ENCODE peak calls at places on chromosome 5, in ten cellular contexts. A is fibroblast of lung, P is GM23248, T is IMR-90, H is H9, E is MM.1S, S is PC-3, V is colonic mucosa, U is HepG2, K is HCT116. F is an unnamed sample.

GRCh38 chr5:111755942-111756353 is 1.0 kb downstream of the NREP start:
- DNase-seq in A (peak), P (peak), T (peak), H (no peak), E (no peak), S (peak), V (no peak), U (no peak), K (no peak), F (no peak)

GRCh38 chr5:5767286-5767928 is 344.9 kb downstream of the ICE1 start:
- DNase-seq in A (no peak), P (no peak), T (no peak), H (no peak), E (no peak), S (no peak), V (no peak), U (no peak), K (no peak), F (no peak)

GRCh38 chr5:161851691-161852299 is 3.9 kb downstream of the GABRA1 start:
- DNase-seq in A (no peak), P (peak), T (no peak), H (no peak), E (peak), S (peak), V (no peak), U (no peak), K (no peak), F (peak)

GRCh38 chr5:123083298-123083697 is 5.7 kb upstream of the PRDM6 start:
- DNase-seq in A (no peak), P (peak), T (peak), H (no peak), E (no peak), S (no peak), V (no peak), U (no peak), K (no peak), F (no peak)

GRCh38 chr5:17304282-17304681 is 86.9 kb downstream of the BASP1 start:
- DNase-seq in A (peak), P (peak), T (peak), H (no peak), E (no peak), S (no peak), V (no peak), U (no peak), K (no peak), F (no peak)

GRCh38 chr5:27928060-27928459 is 889.7 kb upstream of the CDH9 start:
- DNase-seq in A (no peak), P (no peak), T (no peak), H (no peak), E (no peak), S (no peak), V (no peak), U (no peak), K (no peak), F (no peak)

GRCh38 chr5:127004721-127005120 is 25.6 kb downstream of the MARCHF3 start:
- DNase-seq in A (no peak), P (no peak), T (no peak), H (no peak), E (no peak), S (no peak), V (no peak), U (no peak), K (no peak), F (no peak)

GRCh38 chr5:64074533-64074932 is 91.1 kb upstream of the RNF180 start:
- DNase-seq in A (peak), P (peak), T (peak), H (peak), E (peak), S (peak), V (no peak), U (peak), K (no peak), F (no peak)

GRCh38 chr5:84602371-84602771 is 217.7 kb upstream of the EDIL3 start:
- DNase-seq in A (peak), P (no peak), T (no peak), H (no peak), E (no peak), S (peak), V (no peak), U (no peak), K (no peak), F (no peak)

GRCh38 chr5:56638061-56638621 is 177.2 kb upstream of the MAP3K1 start:
- DNase-seq in A (no peak), P (no peak), T (no peak), H (no peak), E (no peak), S (no peak), V (no peak), U (peak), K (no peak), F (no peak)

GRCh38 chr5:95617057-95617456 is 2.8 kb upstream of the GPR150 start:
- DNase-seq in A (peak), P (peak), T (peak), H (no peak), E (no peak), S (no peak), V (no peak), U (no peak), K (no peak), F (no peak)

DNA sequence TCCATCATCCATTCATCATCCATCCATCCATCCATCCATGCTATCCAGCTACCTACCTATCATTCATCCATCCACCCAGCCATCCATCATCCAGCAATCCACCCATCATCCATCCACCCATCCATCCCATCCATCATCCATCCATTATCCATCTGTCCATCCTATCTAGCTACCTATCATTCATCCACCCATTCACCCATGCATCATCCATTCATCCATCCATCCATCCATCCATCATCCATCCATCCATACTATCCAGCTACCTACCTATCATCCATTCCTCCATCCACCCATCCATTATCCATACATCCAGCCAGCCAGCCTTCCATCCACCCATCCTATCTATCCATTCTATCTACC is 26.3 kb downstream of the SLC6A3 start:
- DNase-seq in A (no peak), P (no peak), T (no peak), H (no peak), E (no peak), S (no peak), V (no peak), U (no peak), K (no peak), F (no peak)
- H3K27ac ChIP-seq in A (no peak), P (no peak), T (no peak), H (no peak), E (no peak), S (no peak), V (no peak), U (no peak), K (no peak), F (no peak)

DNA sequence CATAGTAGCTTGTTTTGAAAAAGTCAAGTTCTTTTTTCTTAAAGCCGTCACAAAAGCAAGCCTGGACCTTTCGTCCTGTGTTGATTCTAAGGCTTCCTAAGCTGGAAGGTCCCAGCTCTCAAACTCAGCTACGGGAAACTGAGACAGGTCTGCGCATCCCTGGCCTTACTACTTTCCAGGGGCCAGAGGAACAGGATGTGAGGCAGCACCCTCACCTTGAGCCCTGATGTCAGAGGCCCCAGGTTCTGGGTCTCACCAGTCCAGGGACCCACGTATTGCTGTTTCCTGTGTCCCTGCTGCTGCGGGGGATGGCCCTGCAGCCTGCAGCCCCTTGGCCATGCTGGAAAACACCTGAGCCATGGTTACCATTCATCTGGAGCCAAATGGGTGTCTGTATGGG is 123.9 kb downstream of the COL23A1 start:
- DNase-seq in A (no peak), P (no peak), T (no peak), H (no peak), E (no peak), S (no peak), V (no peak), U (no peak), K (no peak), F (no peak)
- H3K9ac ChIP-seq in A (no peak), P (no peak), T (no peak), H (no peak), E (no peak), S (no peak), V (no peak), U (no peak), K (no peak), F (no peak)

GRCh38 chr5:76691470-76692273 is 24.3 kb upstream of the F2R start:
- DNase-seq in A (peak), P (peak), T (peak), H (no peak), E (no peak), S (no peak), V (no peak), U (no peak), K (no peak), F (no peak)
- H3K27ac ChIP-seq in A (peak), P (no peak), T (peak), H (no peak), E (no peak), S (peak), V (peak), U (no peak), K (no peak), F (no peak)

DNA sequence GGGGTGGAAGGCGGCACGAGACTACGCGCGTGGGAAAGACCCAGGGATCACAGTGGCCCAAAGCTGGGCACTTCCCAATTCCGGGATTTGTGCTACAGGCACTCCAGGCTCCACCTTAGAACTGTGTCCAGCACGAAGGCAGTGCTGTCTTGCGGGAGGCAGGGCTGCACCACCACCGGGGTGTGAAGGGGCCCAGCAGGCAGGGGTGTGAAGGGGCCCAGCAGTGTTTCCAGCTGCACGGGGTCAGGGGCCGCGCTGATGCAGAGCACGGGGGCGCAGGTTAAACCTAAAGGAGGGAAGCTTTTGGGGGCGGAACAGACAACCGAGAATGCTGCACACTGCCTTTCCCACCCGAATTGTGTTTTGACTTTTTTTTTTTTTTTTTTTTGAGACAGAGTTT is 1.1 kb upstream of the PDCD6 start:
- DNase-seq in A (no peak), P (no peak), T (no peak), H (peak), E (no peak), S (no peak), V (no peak), U (no peak), K (no peak), F (no peak)
- H3K9ac ChIP-seq in A (no peak), P (peak), T (no peak), H (no peak), E (peak), S (no peak), V (no peak), U (peak), K (peak), F (no peak)

DNA sequence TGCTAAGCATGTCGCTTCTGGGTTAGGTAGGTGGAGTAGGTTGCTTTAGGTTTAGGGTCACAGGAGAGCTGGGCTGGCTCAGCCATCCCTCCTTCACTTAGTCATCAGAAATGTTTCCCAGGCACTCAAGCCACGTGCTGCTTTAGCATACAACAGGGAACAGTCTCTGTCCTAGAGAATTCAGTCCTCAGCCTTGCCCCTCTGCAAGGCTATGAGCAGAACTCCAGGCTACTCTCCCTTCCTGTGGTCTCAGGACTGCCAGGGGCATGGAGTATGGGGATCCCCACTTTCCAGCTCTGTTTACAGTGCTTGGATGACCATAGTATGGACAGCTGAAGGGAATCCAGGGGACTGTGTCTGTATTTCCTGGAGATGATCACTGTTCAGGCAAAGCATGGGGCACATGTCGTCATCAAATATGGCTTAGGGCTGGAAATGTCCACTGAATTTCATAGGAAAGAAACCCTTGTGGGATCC is 7.5 kb upstream of the ANKRD33B start:
- DNase-seq in A (peak), P (peak), T (peak), H (no peak), E (no peak), S (peak), V (no peak), U (no peak), K (no peak), F (no peak)
- H3K27ac ChIP-seq in A (peak), P (peak), T (peak), H (no peak), E (no peak), S (peak), V (no peak), U (no peak), K (no peak), F (no peak)

GRCh38 chr5:14673443-14673842 is 8.9 kb downstream of the OTULIN start:
- DNase-seq in A (no peak), P (no peak), T (no peak), H (no peak), E (no peak), S (no peak), V (no peak), U (no peak), K (no peak), F (no peak)

GRCh38 chr5:14675865-14676300 is 11.4 kb downstream of the OTULIN start:
- DNase-seq in A (no peak), P (no peak), T (no peak), H (no peak), E (peak), S (no peak), V (no peak), U (no peak), K (no peak), F (no peak)

GRCh38 chr5:14672508-14673394 is 8.2 kb downstream of the OTULIN start:
- DNase-seq in A (peak), P (peak), T (peak), H (no peak), E (no peak), S (no peak), V (no peak), U (no peak), K (no peak), F (no peak)

GRCh38 chr5:14676320-14676719 is 11.8 kb downstream of the OTULIN start:
- DNase-seq in A (peak), P (peak), T (peak), H (no peak), E (no peak), S (peak), V (no peak), U (no peak), K (no peak), F (no peak)

DNA sequence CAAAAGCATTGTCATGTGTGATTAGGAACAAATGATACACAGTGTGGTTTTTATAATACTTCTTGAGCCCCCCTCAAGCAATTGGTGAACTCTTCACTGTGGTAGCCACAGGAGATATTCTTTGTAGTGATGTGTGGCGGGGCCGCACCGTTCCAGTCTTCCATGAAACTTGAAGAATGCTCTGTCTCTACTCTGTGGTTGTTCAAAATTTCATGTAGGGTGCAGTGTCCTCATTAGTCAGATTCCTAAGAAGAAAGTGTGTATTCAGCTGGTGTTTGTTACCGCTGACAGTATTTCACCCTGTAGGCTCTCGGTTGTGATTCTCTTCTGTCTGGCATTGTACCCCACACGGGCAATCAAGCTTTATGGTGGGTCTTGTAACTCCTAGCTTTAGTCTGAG is 10.8 kb downstream of the OTULIN start:
- DNase-seq in A (peak), P (no peak), T (no peak), H (no peak), E (no peak), S (no peak), V (no peak), U (no peak), K (no peak), F (no peak)
- H3K9ac ChIP-seq in A (no peak), P (no peak), T (no peak), H (no peak), E (peak), S (no peak), V (no peak), U (no peak), K (no peak), F (no peak)

DNA sequence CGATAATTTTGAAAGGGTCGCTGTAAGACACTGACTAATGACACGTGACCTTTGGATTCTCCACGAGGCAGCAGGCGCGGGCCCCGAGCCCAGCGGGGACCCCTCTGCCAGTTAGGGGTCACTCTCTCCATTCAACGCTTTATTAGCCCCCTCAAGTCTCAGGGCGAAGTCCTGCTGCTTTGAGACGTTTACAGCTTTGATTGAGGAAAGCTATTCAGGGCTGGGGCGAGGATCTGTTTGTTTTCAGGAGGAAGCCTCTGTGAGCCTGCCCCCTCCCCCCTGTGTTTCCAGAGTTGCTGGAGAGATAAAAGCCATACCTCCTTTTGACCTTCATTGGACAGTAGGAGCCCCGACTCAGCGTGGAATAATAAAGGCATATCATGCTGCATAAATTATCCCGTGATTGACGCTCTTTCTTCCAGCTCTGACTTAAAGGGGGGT is 31.4 kb upstream of the MSX2 start:
- DNase-seq in A (no peak), P (no peak), T (no peak), H (peak), E (no peak), S (no peak), V (peak), U (no peak), K (no peak), F (no peak)
- H3K27ac ChIP-seq in A (no peak), P (no peak), T (no peak), H (no peak), E (no peak), S (no peak), V (no peak), U (no peak), K (no peak), F (no peak)

GRCh38 chr5:14481299-14481799 is 100.2 kb upstream of the OTULINL start:
- DNase-seq in A (no peak), P (no peak), T (no peak), H (no peak), E (no peak), S (no peak), V (no peak), U (no peak), K (no peak), F (no peak)

GRCh38 chr5:14479143-14479701 is 102.4 kb upstream of the OTULINL start:
- DNase-seq in A (no peak), P (no peak), T (no peak), H (no peak), E (no peak), S (no peak), V (no peak), U (no peak), K (no peak), F (no peak)

GRCh38 chr5:14472986-14473567 is 108.5 kb upstream of the OTULINL start:
- DNase-seq in A (no peak), P (no peak), T (no peak), H (no peak), E (no peak), S (no peak), V (no peak), U (no peak), K (no peak), F (no peak)

GRCh38 chr5:14475013-14475412 is 106.6 kb upstream of the OTULINL start:
- DNase-seq in A (no peak), P (no peak), T (no peak), H (no peak), E (no peak), S (peak), V (no peak), U (no peak), K (no peak), F (no peak)

DNA sequence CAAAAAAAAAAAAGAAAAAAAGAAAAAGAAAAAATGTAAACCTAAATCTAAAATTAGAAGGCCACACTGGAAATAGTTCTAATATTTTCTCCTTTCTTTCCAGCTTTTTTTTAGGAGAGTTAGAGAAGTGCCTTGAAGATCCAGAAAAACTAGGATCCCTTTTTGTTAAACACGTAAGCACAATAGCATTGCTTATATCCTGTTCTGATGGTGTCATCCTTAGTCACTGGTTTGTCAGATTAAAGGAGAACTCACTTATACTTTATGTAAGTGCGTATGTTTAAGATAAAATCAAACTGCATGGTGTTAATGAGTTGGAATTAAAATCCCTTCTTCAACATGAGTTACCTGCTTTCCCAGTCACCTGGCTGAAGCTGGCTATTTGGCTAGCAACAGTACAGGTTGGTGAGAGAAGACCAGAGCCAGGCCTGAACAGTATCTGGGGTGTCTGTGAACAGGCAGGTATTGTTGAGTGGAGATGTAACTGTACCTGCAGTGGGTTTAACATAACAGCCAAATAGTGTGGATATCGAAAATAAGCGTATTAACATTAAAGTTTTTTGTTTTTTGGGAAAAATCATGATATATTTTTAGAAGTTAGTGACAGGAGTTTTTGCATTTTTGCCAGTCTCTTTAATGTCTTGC is 104.7 kb upstream of the OTULINL start:
- DNase-seq in A (peak), P (peak), T (peak), H (no peak), E (no peak), S (peak), V (no peak), U (no peak), K (no peak), F (no peak)
- H3K9ac ChIP-seq in A (no peak), P (peak), T (no peak), H (no peak), E (no peak), S (peak), V (no peak), U (no peak), K (no peak), F (no peak)

DNA sequence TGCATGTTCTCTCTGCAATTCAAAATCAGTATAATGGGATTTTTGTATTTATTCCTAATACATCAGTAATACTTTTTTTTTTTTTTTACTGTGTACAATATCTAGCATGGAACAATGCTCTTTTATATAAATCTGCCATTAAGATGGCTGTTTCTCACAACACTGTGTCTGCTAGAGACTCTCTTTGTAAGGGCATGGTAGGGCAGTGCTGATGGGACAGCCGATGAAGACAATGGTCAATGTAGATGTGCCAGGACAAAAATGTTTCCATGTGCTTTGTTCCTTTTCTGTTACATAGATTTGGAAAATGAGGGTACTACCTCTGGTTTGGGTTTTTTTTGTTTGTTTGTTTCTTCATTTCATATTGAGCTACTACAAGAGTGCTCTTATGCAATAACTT is 95.3 kb upstream of the ITGA2 start:
- DNase-seq in A (no peak), P (no peak), T (no peak), H (no peak), E (no peak), S (no peak), V (no peak), U (no peak), K (no peak), F (no peak)
- H3K27ac ChIP-seq in A (no peak), P (no peak), T (no peak), H (no peak), E (no peak), S (no peak), V (no peak), U (no peak), K (no peak), F (no peak)